ENCODE peak calls at places on chromosomes 5 and 9, in four cellular contexts. S, F, V and K are unnamed samples.

GRCh38 chr9:109254317-109254716 is 66.5 kb downstream of the EPB41L4B start:
- DNase-seq in S (no peak), F (no peak), V (no peak), K (no peak)

GRCh38 chr5:68359699-68360098 is 144.1 kb downstream of the PIK3R1 start:
- DNase-seq in S (no peak), F (no peak), V (no peak), K (no peak)

GRCh38 chr5:119255571-119256356 is 100.1 kb upstream of the TNFAIP8 start:
- DNase-seq in S (peak), F (peak), V (peak), K (no peak)

GRCh38 chr5:58019614-58020013 is 440.3 kb downstream of the PLK2 start:
- DNase-seq in S (no peak), F (no peak), V (no peak), K (no peak)

GRCh38 chr9:93231121-93231694 is 47.3 kb downstream of the WNK2 start:
- DNase-seq in S (no peak), F (no peak), V (no peak), K (peak)

GRCh38 chr5:111254613-111255012 is 30.4 kb downstream of the CAMK4 start:
- DNase-seq in S (no peak), F (no peak), V (no peak), K (no peak)

GRCh38 chr5:158928405-158928804 is 171.3 kb downstream of the EBF1 start:
- DNase-seq in S (no peak), F (no peak), V (no peak), K (no peak)

GRCh38 chr5:96809898-96810297 is 2.2 kb upstream of the ERAP1 start:
- DNase-seq in S (no peak), F (no peak), V (no peak), K (no peak)

GRCh38 chr5:82388186-82388585 is 110.0 kb upstream of the RPS23 start:
- DNase-seq in S (no peak), F (no peak), V (no peak), K (no peak)

GRCh38 chr9:35978792-35979191 is 20.8 kb upstream of the OR2S2 start:
- DNase-seq in S (no peak), F (no peak), V (no peak), K (no peak)

GRCh38 chr9:112174965-112175795 is at the start of gene SUSD1:
- DNase-seq in S (peak), F (peak), V (peak), K (peak)

GRCh38 chr5:177457239-177458121 is 10.9 kb downstream of the PRR7 start:
- DNase-seq in S (peak), F (peak), V (peak), K (peak)

GRCh38 chr5:92676120-92676838 is 904.7 kb downstream of the NR2F1-AS1 start:
- DNase-seq in S (no peak), F (no peak), V (no peak), K (no peak)

GRCh38 chr9:135724186-135724797 is 22.3 kb downstream of the KCNT1 start:
- DNase-seq in S (no peak), F (no peak), V (no peak), K (no peak)

GRCh38 chr5:76522103-76522942 is 100.9 kb downstream of the F2RL2 start:
- DNase-seq in S (no peak), F (peak), V (no peak), K (no peak)

GRCh38 chr5:114101153-114101552 is 260.7 kb upstream of the KCNN2 start:
- DNase-seq in S (no peak), F (peak), V (peak), K (peak)

GRCh38 chr9:23587433-23587832 is 238.6 kb downstream of the ELAVL2 start:
- DNase-seq in S (no peak), F (no peak), V (no peak), K (no peak)

GRCh38 chr5:127833999-127834953 is 131.1 kb downstream of the CCDC192 start:
- DNase-seq in S (no peak), F (no peak), V (no peak), K (no peak)

GRCh38 chr5:136004436-136004835 is 24.4 kb upstream of the TGFBI start:
- DNase-seq in S (no peak), F (no peak), V (no peak), K (no peak)

GRCh38 chr5:115888027-115888426 is 46.3 kb downstream of the AP3S1 start:
- DNase-seq in S (no peak), F (no peak), V (no peak), K (no peak)

GRCh38 chr5:144205141-144205551 is 34.5 kb downstream of the KCTD16 start:
- DNase-seq in S (peak), F (no peak), V (no peak), K (peak)

GRCh38 chr5:98424681-98425454 is 348.6 kb upstream of the RGMB start:
- DNase-seq in S (no peak), F (no peak), V (no peak), K (no peak)

GRCh38 chr5:172586118-172587060 is 54.7 kb upstream of the NEURL1B start:
- DNase-seq in S (peak), F (no peak), V (no peak), K (no peak)

GRCh38 chr9:96448546-96449170 is 1.3 kb upstream of the HABP4 start:
- DNase-seq in S (no peak), F (no peak), V (no peak), K (no peak)

GRCh38 chr9:79301549-79301948 is 270.2 kb upstream of the TLE4 start:
- DNase-seq in S (no peak), F (no peak), V (no peak), K (no peak)

GRCh38 chr9:16828335-16829281 is 41.9 kb downstream of the BNC2 start:
- DNase-seq in S (peak), F (no peak), V (no peak), K (peak)

GRCh38 chr5:73678322-73678740 is 52.3 kb downstream of the ARHGEF28 start:
- DNase-seq in S (no peak), F (peak), V (no peak), K (no peak)

GRCh38 chr9:124512806-124513204 is 5.6 kb upstream of the NR5A1 start:
- DNase-seq in S (no peak), F (no peak), V (peak), K (no peak)

GRCh38 chr9:124511426-124511840 is 4.2 kb upstream of the NR5A1 start:
- DNase-seq in S (no peak), F (peak), V (peak), K (peak)

GRCh38 chr9:124513374-124513994 is 6.3 kb upstream of the NR5A1 start:
- DNase-seq in S (no peak), F (no peak), V (peak), K (peak)

GRCh38 chr9:124510650-124511425 is 3.6 kb upstream of the NR5A1 start:
- DNase-seq in S (no peak), F (peak), V (peak), K (peak)

DNA sequence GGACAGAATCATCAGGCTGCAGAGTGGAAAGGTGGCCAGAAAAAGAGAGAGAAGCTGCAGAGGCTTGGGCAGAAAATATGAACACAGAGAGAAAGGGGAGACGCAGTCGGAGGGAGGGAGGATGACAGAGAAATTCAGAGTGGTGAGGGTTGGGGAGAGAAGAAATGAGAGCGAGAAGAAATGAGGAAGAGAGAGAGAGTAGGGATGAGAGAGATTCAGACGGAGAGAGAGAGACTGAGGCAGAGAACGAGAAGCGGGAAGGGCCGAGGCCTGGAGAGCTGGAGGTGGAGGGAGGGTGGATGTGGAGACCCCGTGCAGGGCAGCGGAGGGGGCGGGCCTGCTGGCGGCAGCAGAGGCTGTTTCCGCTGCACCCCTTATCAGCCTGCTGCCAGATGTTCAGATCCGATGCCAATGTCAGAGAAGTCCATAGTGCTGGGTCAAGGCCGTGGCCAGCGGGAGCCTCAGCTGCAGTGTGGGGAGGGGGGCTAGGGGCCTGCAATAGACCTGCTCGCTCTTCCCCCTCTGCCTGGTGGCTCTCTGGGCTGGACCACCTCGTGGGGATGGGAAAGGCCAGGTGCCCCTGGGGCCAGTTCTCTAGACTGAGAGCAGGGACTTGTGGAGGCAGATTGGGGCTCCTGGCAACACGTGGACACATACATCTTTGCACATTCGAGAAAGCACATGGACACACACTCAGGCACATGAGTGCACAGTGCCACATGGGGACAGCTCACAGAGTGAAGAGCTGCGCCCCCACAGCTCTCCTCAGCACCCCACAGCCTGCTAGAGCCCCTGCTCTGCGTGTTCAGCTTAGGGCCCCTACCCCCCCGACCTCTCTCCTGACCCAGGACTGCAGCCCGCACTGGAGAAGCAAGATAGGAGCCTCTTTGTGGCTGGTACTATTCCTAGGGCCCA is 4.9 kb upstream of the NR5A1 start:
- DNase-seq in S (no peak), F (peak), V (peak), K (peak)
- TF ChIP-seq MAX in S (no peak), F (no peak), V (peak), K (no peak)

GRCh38 chr5:1732238-1732880 is 67.3 kb downstream of the MRPL36 start:
- DNase-seq in S (no peak), F (no peak), V (no peak), K (peak)
- TF ChIP-seq FOXJ3 in S (no peak), F (no peak), V (no peak), K (no peak)

GRCh38 chr5:38211354-38211710 is 47.0 kb upstream of the EGFLAM start:
- DNase-seq in S (no peak), F (no peak), V (no peak), K (no peak)

GRCh38 chr5:38207343-38207742 is 51.0 kb upstream of the EGFLAM start:
- DNase-seq in S (peak), F (peak), V (no peak), K (no peak)

GRCh38 chr5:38208782-38209378 is 49.5 kb upstream of the EGFLAM start:
- DNase-seq in S (peak), F (peak), V (peak), K (peak)

GRCh38 chr5:38210701-38211353 is 47.5 kb upstream of the EGFLAM start:
- DNase-seq in S (no peak), F (no peak), V (no peak), K (no peak)

GRCh38 chr5:38212307-38212706 is 46.1 kb upstream of the EGFLAM start:
- DNase-seq in S (no peak), F (no peak), V (no peak), K (no peak)
- TF ChIP-seq MAX in S (no peak), F (no peak), V (no peak), K (no peak)

GRCh38 chr9:68585034-68585761 is 44.5 kb upstream of the TMEM252 start:
- DNase-seq in S (no peak), F (no peak), V (peak), K (no peak)
- TF ChIP-seq FOXJ3 in S (no peak), F (no peak), V (no peak), K (no peak)

GRCh38 chr5:150122536-150123481 is 32.8 kb downstream of the PDGFRB start:
- DNase-seq in S (no peak), F (no peak), V (no peak), K (no peak)
- TF ChIP-seq MAX in S (no peak), F (no peak), V (no peak), K (no peak)